ENCODE peak calls at places on chromosomes 7 and 10, in seven cellular contexts. F, N, S, P, I, L and E are unnamed samples. For H3K4me1, the result is how much of the 10 kb centered on the place peaks cover.

GRCh38 chr7:50591480-50592438 is 26.6 kb upstream of the DDC start:
- DNase-seq in F (no peak), N (no peak), S (no peak), P (no peak), I (no peak), L (no peak), E (no peak)

GRCh38 chr7:78197447-78197846 is 398.9 kb downstream of the PHTF2 start:
- DNase-seq in F (no peak), N (peak), S (no peak), P (no peak), I (no peak), L (no peak), E (no peak)

GRCh38 chr10:17527530-17528146 is 73.2 kb upstream of the ST8SIA6 start:
- DNase-seq in F (no peak), N (peak), S (no peak), P (no peak), I (no peak), L (no peak), E (no peak)

GRCh38 chr10:794382-794956 is 105.0 kb upstream of the DIP2C start:
- DNase-seq in F (no peak), N (peak), S (no peak), P (no peak), I (no peak), L (no peak), E (peak)

GRCh38 chr7:149497467-149498261 is at the start of gene ZNF746:
- DNase-seq in F (peak), N (peak), S (peak), P (peak), I (peak), L (peak), E (peak)

GRCh38 chr10:79638318-79638717 is 27.6 kb downstream of the SFTPA1 start:
- DNase-seq in F (no peak), N (no peak), S (no peak), P (no peak), I (no peak), L (no peak), E (no peak)

GRCh38 chr10:58023341-58024073 is 244.2 kb downstream of the IPMK start:
- DNase-seq in F (no peak), N (peak), S (no peak), P (no peak), I (no peak), L (no peak), E (no peak)

GRCh38 chr10:110171032-110171431 is 36.4 kb upstream of the MXI1 start:
- DNase-seq in F (no peak), N (no peak), S (no peak), P (no peak), I (no peak), L (no peak), E (peak)

GRCh38 chr7:64558781-64559180 is 4.1 kb downstream of the ZNF680 start:
- DNase-seq in F (no peak), N (peak), S (no peak), P (no peak), I (no peak), L (no peak), E (no peak)

GRCh38 chr10:62231371-62231770 is 37.3 kb downstream of the RTKN2 start:
- DNase-seq in F (no peak), N (peak), S (no peak), P (no peak), I (no peak), L (no peak), E (no peak)

GRCh38 chr10:93384006-93384405 is 98.1 kb downstream of the MYOF start:
- DNase-seq in F (no peak), N (no peak), S (no peak), P (no peak), I (no peak), L (peak), E (no peak)

GRCh38 chr10:3792710-3793219 is 7.8 kb upstream of the KLF6 start:
- DNase-seq in F (peak), N (no peak), S (no peak), P (no peak), I (no peak), L (no peak), E (no peak)

GRCh38 chr7:105680505-105681187 is 99.4 kb upstream of the EFCAB10 start:
- DNase-seq in F (peak), N (no peak), S (no peak), P (no peak), I (no peak), L (no peak), E (peak)

GRCh38 chr7:20598479-20599419 is 16.7 kb upstream of the ABCB5 start:
- DNase-seq in F (no peak), N (peak), S (no peak), P (peak), I (peak), L (no peak), E (no peak)

DNA sequence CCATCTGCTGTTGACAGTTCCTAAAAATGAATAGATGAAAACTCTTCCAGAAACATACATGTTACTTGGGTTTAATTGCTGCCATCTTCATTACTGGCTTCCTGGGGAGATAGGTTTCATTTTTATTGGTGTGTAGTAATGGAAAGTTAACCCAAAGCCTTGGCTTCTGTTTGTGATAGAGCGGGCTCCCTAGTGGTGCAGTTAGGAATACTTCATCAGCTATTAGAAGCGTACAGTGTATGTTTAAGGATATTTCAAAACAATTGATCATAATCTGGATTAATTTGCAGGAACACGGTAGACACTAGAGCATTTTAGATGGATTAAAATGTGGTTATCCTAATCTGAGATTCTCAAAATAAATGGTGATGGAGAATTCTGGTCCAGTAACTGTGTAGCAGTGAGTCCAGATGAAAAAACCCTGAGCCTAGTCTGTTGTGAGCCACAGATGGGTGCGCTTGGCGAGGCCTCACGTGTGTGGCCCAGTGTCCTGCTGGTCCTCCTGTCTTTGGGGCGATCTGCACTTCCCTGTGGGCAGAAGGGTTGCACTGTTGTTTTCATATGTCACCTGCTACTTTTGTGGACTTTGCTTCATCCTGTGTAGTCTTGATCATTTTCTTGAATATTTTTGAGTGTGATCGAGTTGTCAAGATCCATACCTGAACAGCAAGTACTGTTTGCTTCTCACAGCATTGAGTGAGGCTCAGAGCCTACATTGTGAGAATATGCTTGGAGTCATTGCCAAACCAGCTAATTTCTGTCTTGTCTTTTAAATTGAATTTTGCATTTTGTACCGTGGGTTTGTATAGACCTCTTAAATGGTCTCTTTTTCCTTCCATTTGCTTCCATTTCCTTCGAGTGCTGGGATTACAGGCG is 44.5 kb downstream of the SHH start:
- DNase-seq in F (no peak), N (no peak), S (no peak), P (no peak), I (no peak), L (no peak), E (no peak)
- H3K4me1 ChIP-seq in F (under half), N (under half), S (under half), P (under half), I (under half), L (under half), E (under half)

DNA sequence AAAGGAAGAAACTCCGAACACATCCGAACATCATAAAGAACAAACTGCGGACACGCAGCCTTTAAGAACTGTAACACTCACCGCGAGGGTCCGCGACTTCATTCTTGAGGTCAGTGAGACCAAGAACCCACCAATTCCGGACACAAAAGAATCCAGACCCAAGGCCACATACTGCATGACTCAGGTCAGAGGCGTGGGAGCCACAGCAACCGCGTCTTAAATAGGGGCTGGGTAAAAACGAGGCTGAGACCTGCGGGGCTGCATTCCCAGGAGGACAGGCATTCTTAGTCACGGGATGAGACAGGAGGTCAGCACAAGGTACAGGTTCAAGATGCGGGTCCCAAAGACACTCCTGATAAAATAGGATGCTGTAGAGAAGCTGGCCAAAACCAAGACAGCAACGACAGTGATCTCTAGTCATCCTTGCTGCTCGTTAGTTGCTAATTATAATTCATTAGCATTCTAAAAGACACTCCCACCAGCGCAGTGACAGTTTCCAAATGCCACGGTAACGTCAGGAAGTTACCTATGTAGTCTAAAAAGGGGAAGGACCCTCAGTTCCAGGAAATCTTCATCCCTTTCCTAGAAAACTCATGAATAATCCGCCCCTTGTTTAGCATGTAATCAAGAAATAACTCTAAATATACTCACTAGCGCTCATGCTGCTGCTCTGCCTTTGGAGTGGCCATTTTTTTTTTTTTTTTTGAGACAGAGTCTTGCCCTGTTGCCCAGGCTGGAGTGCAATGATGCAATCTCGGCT is 19.3 kb downstream of the AP5Z1 start:
- DNase-seq in F (no peak), N (no peak), S (no peak), P (no peak), I (no peak), L (no peak), E (no peak)
- H3K4me1 ChIP-seq in F (under half), N (under half), S (under half), P (under half), I (under half), L (under half), E (under half)

DNA sequence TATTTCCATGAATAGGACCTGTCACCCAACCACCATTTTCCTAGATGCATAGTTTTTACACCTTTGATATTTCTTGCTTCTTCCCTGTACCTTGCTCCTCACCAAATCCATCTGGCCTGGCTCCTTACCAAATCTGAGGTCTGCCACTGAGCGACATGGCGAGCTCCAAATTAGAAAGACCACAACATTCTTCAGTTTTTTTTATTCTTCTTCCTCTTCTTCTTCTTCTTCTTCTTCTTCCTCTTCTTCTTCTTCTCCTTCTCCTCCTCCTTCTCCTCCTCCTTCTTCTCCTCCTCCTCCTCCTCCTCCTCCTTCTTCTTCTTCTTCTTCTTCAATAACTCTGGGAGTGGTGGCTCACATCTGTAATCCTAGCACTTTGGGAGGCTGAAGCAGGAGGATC is 7.1 kb downstream of the CPED1 start:
- DNase-seq in F (no peak), N (no peak), S (no peak), P (no peak), I (no peak), L (no peak), E (no peak)
- H3K4me1 ChIP-seq in F (under half), N (half or more), S (half or more), P (under half), I (under half), L (under half), E (under half)

GRCh38 chr7:18294408-18294807 is 201.1 kb upstream of the HDAC9 start:
- DNase-seq in F (no peak), N (no peak), S (no peak), P (no peak), I (no peak), L (no peak), E (no peak)
- H3K4me1 ChIP-seq in F (under half), N (under half), S (under half), P (under half), I (under half), L (under half), E (under half)

GRCh38 chr7:36726311-36726710 is 2.0 kb upstream of the AOAH start:
- DNase-seq in F (no peak), N (no peak), S (no peak), P (no peak), I (no peak), L (no peak), E (no peak)
- H3K4me1 ChIP-seq in F (under half), N (under half), S (under half), P (under half), I (under half), L (under half), E (under half)

DNA sequence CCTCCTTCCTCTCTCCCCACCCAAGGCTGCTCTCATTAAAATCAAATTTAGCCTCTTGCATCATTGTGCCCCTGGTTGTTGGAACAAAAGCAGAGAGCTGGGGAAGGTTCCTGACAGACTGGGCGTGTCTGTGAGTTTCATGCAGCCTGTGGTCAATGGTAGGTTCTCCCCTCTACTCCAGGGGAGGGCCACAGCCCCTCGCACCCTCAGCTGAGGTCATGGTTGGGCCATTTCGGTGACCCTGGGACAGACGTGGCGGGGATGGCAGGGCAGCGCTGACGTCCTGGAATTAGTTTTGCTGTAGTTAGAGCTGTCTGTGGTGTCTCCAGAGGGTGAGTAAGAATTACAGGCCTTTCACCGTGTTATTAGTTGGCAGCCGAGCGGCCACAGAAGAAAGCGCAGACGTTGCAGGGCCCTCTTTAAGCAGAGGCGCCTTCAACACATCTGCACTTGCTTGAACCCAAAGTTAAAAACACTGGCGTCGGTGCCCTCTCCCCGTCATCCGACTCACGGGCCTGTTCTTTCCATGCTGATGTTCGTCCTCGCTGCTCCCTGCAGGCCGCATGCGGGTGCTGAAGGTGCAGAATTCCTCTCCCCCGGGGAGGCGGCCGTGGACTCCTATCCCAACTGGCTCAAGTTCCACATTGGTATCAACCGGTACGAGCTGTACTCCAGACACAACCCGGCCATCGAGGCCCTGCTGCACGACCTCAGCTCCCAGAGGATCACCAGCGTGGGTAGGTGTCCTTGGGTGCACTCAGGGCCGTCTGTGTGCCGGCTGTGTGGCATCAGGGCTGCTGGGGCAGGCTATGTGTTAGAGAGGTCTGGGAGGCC is 2.8 kb downstream of the FAM20C start:
- DNase-seq in F (no peak), N (peak), S (no peak), P (no peak), I (no peak), L (no peak), E (no peak)
- H3K4me1 ChIP-seq in F (under half), N (under half), S (half or more), P (under half), I (under half), L (under half), E (under half)

DNA sequence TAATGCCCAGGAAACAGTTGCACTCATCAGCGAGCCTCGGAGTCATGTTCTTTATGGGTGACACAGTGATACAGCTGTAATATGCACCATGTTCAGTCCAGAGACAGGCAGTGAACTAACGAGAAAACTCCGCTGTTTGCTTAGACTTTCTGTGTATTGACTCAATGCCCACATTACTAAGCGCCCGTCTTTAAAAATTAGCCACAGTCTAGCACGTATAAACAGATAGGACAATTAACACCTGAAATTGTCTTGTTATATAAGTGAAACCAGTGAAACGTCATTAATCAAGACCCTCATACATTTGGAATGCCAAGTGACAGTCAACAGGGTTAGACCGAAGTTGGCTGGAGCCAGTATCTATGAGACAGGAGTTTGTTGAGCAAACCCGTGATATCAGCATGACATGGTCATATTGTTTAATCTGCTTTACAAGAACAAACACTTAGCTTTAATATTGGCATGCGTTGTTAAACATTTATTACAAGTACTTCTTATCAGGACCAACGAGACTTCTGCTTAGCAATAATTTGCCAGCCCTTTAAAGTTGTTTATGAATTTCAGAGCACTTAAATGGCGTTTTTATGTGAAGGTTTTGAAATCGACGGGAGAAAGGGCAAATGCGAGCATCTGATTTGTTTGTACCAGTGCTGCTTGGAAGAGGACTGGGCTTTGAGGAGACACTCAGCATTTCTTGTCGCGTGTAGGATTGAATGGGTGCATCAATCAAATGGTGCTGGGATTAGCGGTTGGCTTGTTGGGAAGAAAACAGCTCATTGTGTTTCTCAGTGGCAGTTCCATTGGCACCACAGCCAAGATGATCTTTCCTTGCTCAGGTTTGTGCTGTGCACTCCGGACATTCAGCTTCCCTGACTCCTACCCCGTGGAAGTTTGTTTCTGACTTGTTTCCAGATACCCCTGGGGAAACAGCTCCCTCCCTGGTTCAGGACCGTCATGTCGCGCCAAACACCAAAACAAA is 56.3 kb downstream of the CAMK1D start:
- DNase-seq in F (no peak), N (no peak), S (no peak), P (no peak), I (no peak), L (peak), E (no peak)
- H3K4me1 ChIP-seq in F (under half), N (under half), S (under half), P (under half), I (under half), L (under half), E (under half)